ENCODE peak calls at places on chromosomes 7 and 10, in five cellular contexts. F is K562, V is Panc1, M is A549, Z is HL-60. A is an unnamed sample.

GRCh38 chr10:78672898-78673297 is 395.9 kb upstream of the ZMIZ1 start:
- DNase-seq in V (no peak), Z (no peak), M (no peak), F (no peak), A (no peak)

GRCh38 chr10:66881814-66882213 is 44.0 kb upstream of the LRRTM3 start:
- DNase-seq in F (no peak), Z (no peak), V (no peak), M (no peak), A (no peak)

GRCh38 chr10:78470267-78471103 is 436.8 kb downstream of the RPS24 start:
- DNase-seq in V (no peak), F (no peak), M (no peak), Z (no peak), A (no peak)

GRCh38 chr7:78326189-78326588 is 527.6 kb downstream of the PHTF2 start:
- DNase-seq in V (no peak), F (no peak), M (no peak), Z (no peak), A (no peak)

GRCh38 chr10:5599613-5600520 is 66.5 kb downstream of the ASB13 start:
- DNase-seq in M (no peak), F (no peak), V (no peak), Z (no peak), A (no peak)

GRCh38 chr7:18993933-18994668 is 123.3 kb downstream of the TWIST1 start:
- DNase-seq in F (no peak), Z (no peak), V (no peak), M (no peak), A (no peak)

GRCh38 chr7:9149499-9150082 is 716.2 kb downstream of the NXPH1 start:
- DNase-seq in M (no peak), Z (no peak), V (no peak), F (no peak), A (no peak)

GRCh38 chr7:35699906-35700305 is 5.0 kb upstream of the HERPUD2 start:
- DNase-seq in V (no peak), F (no peak), M (no peak), Z (no peak), A (no peak)

GRCh38 chr10:60526024-60526585 is 136.4 kb upstream of the ANK3 start:
- DNase-seq in V (no peak), F (no peak), M (no peak), Z (no peak), A (no peak)
- TF ChIP-seq REST in V (no peak), F (no peak), M (no peak), Z (no peak), A (no peak)

GRCh38 chr7:84528756-84529479 is 334.3 kb upstream of the SEMA3A start:
- DNase-seq in F (no peak), Z (no peak), M (no peak), V (no peak), A (no peak)

GRCh38 chr7:84532196-84532595 is 337.6 kb upstream of the SEMA3A start:
- DNase-seq in M (no peak), F (no peak), V (no peak), Z (no peak), A (peak)

GRCh38 chr7:84524714-84525694 is 330.4 kb upstream of the SEMA3A start:
- DNase-seq in F (no peak), V (no peak), M (peak), Z (no peak), A (no peak)

GRCh38 chr7:84533209-84533608 is 338.6 kb upstream of the SEMA3A start:
- DNase-seq in Z (no peak), F (no peak), M (no peak), V (no peak), A (no peak)

GRCh38 chr7:84529480-84530205 is 335.1 kb upstream of the SEMA3A start:
- DNase-seq in Z (no peak), M (peak), V (peak), F (no peak), A (no peak)
- TF ChIP-seq REST in Z (no peak), M (no peak), V (no peak), F (no peak), A (no peak)

GRCh38 chr10:49558194-49558593 is 19.3 kb upstream of the ERCC6 start:
- DNase-seq in F (no peak), M (no peak), V (no peak), Z (no peak), A (no peak)
- TF ChIP-seq REST in F (no peak), M (no peak), V (no peak), Z (no peak), A (no peak)

DNA sequence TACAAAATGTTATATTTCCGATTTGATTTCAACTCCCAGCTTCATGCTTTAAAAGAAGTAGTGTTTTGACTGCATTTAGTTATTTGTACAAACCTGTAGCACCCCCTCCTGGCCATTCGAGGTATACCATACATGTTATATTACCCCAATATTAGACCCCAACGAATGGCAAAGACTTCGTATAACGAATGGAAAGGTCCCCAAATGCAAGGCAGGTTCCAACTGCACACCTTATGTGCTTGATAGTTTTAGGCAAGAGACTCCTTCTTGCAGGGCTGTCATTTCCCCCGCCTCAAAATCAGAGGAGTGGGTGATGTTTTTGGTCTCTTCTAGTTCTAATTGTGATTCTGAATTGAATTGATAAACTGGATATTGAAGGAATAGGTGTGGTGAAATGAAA is 101.1 kb upstream of the TARP start:
- DNase-seq in F (peak), Z (peak), V (no peak), M (peak), A (peak)
- TF ChIP-seq REST in F (no peak), Z (no peak), V (no peak), M (no peak), A (no peak)

DNA sequence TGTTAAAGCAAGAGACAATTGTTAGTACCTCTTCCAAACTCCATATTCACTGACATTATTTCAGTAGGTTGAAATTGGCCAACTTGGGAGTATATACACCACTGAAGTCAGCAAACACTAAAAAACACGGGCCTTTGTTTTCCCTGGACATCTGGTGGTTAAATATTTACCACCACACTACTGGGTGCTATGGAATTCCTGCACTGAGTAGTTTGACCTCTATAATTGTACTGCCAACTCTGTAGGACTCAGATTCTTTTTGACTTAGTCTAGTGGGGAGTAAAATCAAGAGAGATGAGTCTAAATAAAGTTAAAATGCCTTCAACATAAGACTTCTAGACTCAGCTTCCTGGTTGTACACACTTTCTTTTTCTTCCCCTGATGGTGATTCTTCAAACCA is 41.3 kb upstream of the TES start:
- DNase-seq in F (no peak), M (peak), Z (no peak), V (no peak), A (no peak)
- TF ChIP-seq REST in F (no peak), M (no peak), Z (no peak), V (no peak), A (no peak)

GRCh38 chr10:112793197-112793921 is 156.7 kb upstream of the TCF7L2 start:
- DNase-seq in Z (no peak), F (no peak), M (no peak), V (no peak), A (no peak)
- TF ChIP-seq REST in Z (no peak), F (no peak), M (no peak), V (no peak), A (no peak)

GRCh38 chr7:152607007-152607406 is 68.9 kb downstream of the XRCC2 start:
- DNase-seq in Z (no peak), M (no peak), F (no peak), V (no peak), A (no peak)
- TF ChIP-seq REST in Z (no peak), M (no peak), F (no peak), V (no peak), A (no peak)